ENCODE peak calls at places on chromosomes 6 and 20, in ten cellular contexts. One of them, this sample, is unnamed.

GRCh38 chr6:31652925-31653724 is 664 bp upstream of the BAG6 start:
- DNase-seq in left lung: peak
- DNase-seq in progenitor cell of endocrine pancreas: no peak
- DNase-seq in IMR-90: no peak
- DNase-seq in GM12878: no peak
- DNase-seq in pancreas: no peak
- DNase-seq in H9: peak
- DNase-seq in endothelial cell: peak
- DNase-seq in BJ: no peak
- DNase-seq in cardiac muscle cell: no peak
- DNase-seq in this sample: no peak

GRCh38 chr6:105898286-105898685 is 187.8 kb upstream of the PRDM1 start:
- DNase-seq in left lung: no peak
- DNase-seq in progenitor cell of endocrine pancreas: no peak
- DNase-seq in IMR-90: peak
- DNase-seq in GM12878: no peak
- DNase-seq in pancreas: no peak
- DNase-seq in H9: no peak
- DNase-seq in endothelial cell: no peak
- DNase-seq in BJ: peak
- DNase-seq in cardiac muscle cell: no peak
- DNase-seq in this sample: no peak

GRCh38 chr6:85008311-85009015 is 244.1 kb upstream of the TBX18 start:
- DNase-seq in left lung: no peak
- DNase-seq in progenitor cell of endocrine pancreas: no peak
- DNase-seq in IMR-90: peak
- DNase-seq in GM12878: no peak
- DNase-seq in pancreas: no peak
- DNase-seq in H9: no peak
- DNase-seq in endothelial cell: no peak
- DNase-seq in BJ: no peak
- DNase-seq in cardiac muscle cell: peak
- DNase-seq in this sample: no peak

GRCh38 chr6:11970114-11970513 is 42.0 kb upstream of the HIVEP1 start:
- DNase-seq in left lung: no peak
- DNase-seq in progenitor cell of endocrine pancreas: no peak
- DNase-seq in IMR-90: no peak
- DNase-seq in GM12878: no peak
- DNase-seq in pancreas: no peak
- DNase-seq in H9: no peak
- DNase-seq in endothelial cell: no peak
- DNase-seq in BJ: no peak
- DNase-seq in cardiac muscle cell: no peak
- DNase-seq in this sample: no peak

GRCh38 chr6:76814496-76815458 is 648.5 kb downstream of the HTR1B start:
- DNase-seq in left lung: no peak
- DNase-seq in progenitor cell of endocrine pancreas: no peak
- DNase-seq in IMR-90: no peak
- DNase-seq in GM12878: no peak
- DNase-seq in pancreas: no peak
- DNase-seq in H9: no peak
- DNase-seq in endothelial cell: no peak
- DNase-seq in BJ: no peak
- DNase-seq in cardiac muscle cell: peak
- DNase-seq in this sample: no peak

GRCh38 chr6:130872250-130873095 is 45.3 kb downstream of the SMLR1 start:
- DNase-seq in left lung: peak
- DNase-seq in progenitor cell of endocrine pancreas: peak
- DNase-seq in IMR-90: peak
- DNase-seq in GM12878: no peak
- DNase-seq in pancreas: peak
- DNase-seq in H9: peak
- DNase-seq in endothelial cell: peak
- DNase-seq in BJ: no peak
- DNase-seq in cardiac muscle cell: peak
- DNase-seq in this sample: peak

GRCh38 chr6:42368156-42368555 is 83.6 kb downstream of the TRERF1 start:
- DNase-seq in left lung: no peak
- DNase-seq in progenitor cell of endocrine pancreas: no peak
- DNase-seq in IMR-90: no peak
- DNase-seq in GM12878: no peak
- DNase-seq in pancreas: no peak
- DNase-seq in H9: no peak
- DNase-seq in endothelial cell: no peak
- DNase-seq in BJ: no peak
- DNase-seq in cardiac muscle cell: no peak
- DNase-seq in this sample: no peak

GRCh38 chr20:23419995-23420901 is 1.0 kb downstream of the NAPB start:
- DNase-seq in left lung: peak
- DNase-seq in progenitor cell of endocrine pancreas: peak
- DNase-seq in IMR-90: peak
- DNase-seq in GM12878: no peak
- DNase-seq in pancreas: peak
- DNase-seq in H9: no peak
- DNase-seq in endothelial cell: no peak
- DNase-seq in BJ: peak
- DNase-seq in cardiac muscle cell: peak
- DNase-seq in this sample: peak

GRCh38 chr20:25173886-25174308 is 21.6 kb upstream of the ENTPD6 start:
- DNase-seq in left lung: no peak
- DNase-seq in progenitor cell of endocrine pancreas: no peak
- DNase-seq in IMR-90: no peak
- DNase-seq in GM12878: no peak
- DNase-seq in pancreas: no peak
- DNase-seq in H9: no peak
- DNase-seq in endothelial cell: no peak
- DNase-seq in BJ: no peak
- DNase-seq in cardiac muscle cell: no peak
- DNase-seq in this sample: no peak

GRCh38 chr6:169866140-169866534 is 114.7 kb downstream of the ERMARD start:
- DNase-seq in left lung: no peak
- DNase-seq in progenitor cell of endocrine pancreas: no peak
- DNase-seq in IMR-90: no peak
- DNase-seq in GM12878: no peak
- DNase-seq in pancreas: no peak
- DNase-seq in H9: no peak
- DNase-seq in endothelial cell: no peak
- DNase-seq in BJ: no peak
- DNase-seq in cardiac muscle cell: no peak
- DNase-seq in this sample: no peak

GRCh38 chr6:169867751-169868191 is 116.3 kb downstream of the ERMARD start:
- DNase-seq in left lung: no peak
- DNase-seq in progenitor cell of endocrine pancreas: no peak
- DNase-seq in IMR-90: no peak
- DNase-seq in GM12878: no peak
- DNase-seq in pancreas: no peak
- DNase-seq in H9: no peak
- DNase-seq in endothelial cell: no peak
- DNase-seq in BJ: no peak
- DNase-seq in cardiac muscle cell: no peak
- DNase-seq in this sample: no peak

GRCh38 chr6:169869301-169869700 is 117.9 kb downstream of the ERMARD start:
- DNase-seq in left lung: no peak
- DNase-seq in progenitor cell of endocrine pancreas: no peak
- DNase-seq in IMR-90: no peak
- DNase-seq in GM12878: no peak
- DNase-seq in pancreas: no peak
- DNase-seq in H9: no peak
- DNase-seq in endothelial cell: no peak
- DNase-seq in BJ: no peak
- DNase-seq in cardiac muscle cell: no peak
- DNase-seq in this sample: no peak

GRCh38 chr6:169866668-169867521 is 115.5 kb downstream of the ERMARD start:
- DNase-seq in left lung: no peak
- DNase-seq in progenitor cell of endocrine pancreas: no peak
- DNase-seq in IMR-90: no peak
- DNase-seq in GM12878: no peak
- DNase-seq in pancreas: no peak
- DNase-seq in H9: no peak
- DNase-seq in endothelial cell: no peak
- DNase-seq in BJ: no peak
- DNase-seq in cardiac muscle cell: no peak
- DNase-seq in this sample: no peak

GRCh38 chr6:169868458-169868857 is 117.0 kb downstream of the ERMARD start:
- DNase-seq in left lung: no peak
- DNase-seq in progenitor cell of endocrine pancreas: no peak
- DNase-seq in IMR-90: no peak
- DNase-seq in GM12878: no peak
- DNase-seq in pancreas: no peak
- DNase-seq in H9: no peak
- DNase-seq in endothelial cell: no peak
- DNase-seq in BJ: no peak
- DNase-seq in cardiac muscle cell: no peak
- DNase-seq in this sample: no peak
- TF ChIP-seq CTCF in left lung: no peak
- TF ChIP-seq CTCF in progenitor cell of endocrine pancreas: no peak
- TF ChIP-seq CTCF in IMR-90: no peak
- TF ChIP-seq CTCF in GM12878: no peak
- TF ChIP-seq CTCF in pancreas: no peak
- TF ChIP-seq CTCF in H9: no peak
- TF ChIP-seq CTCF in endothelial cell: no peak
- TF ChIP-seq CTCF in BJ: no peak
- TF ChIP-seq CTCF in cardiac muscle cell: no peak
- TF ChIP-seq CTCF in this sample: no peak

DNA sequence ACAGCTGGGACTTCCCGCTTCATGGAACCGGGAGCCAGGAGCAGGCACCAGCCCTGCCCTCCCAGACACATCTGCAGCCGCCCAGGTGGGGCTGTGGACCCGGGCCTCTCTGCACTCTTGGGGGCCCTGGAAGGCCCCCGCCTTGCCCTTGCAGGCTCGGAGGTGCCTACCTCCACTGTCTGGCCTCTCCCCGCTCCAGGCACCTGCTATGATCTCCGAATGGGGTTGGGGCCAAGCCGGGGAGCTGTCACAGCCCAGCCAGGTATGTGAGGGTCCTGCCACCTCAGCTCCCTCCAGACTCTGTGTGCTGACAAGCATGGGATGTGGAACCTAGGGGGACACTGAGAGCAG is 54.0 kb downstream of the GMDS start:
- DNase-seq in left lung: no peak
- DNase-seq in progenitor cell of endocrine pancreas: no peak
- DNase-seq in IMR-90: no peak
- DNase-seq in GM12878: no peak
- DNase-seq in pancreas: no peak
- DNase-seq in H9: no peak
- DNase-seq in endothelial cell: no peak
- DNase-seq in BJ: no peak
- DNase-seq in cardiac muscle cell: no peak
- DNase-seq in this sample: no peak
- TF ChIP-seq CTCF in left lung: no peak
- TF ChIP-seq CTCF in progenitor cell of endocrine pancreas: no peak
- TF ChIP-seq CTCF in IMR-90: no peak
- TF ChIP-seq CTCF in GM12878: no peak
- TF ChIP-seq CTCF in pancreas: no peak
- TF ChIP-seq CTCF in H9: no peak
- TF ChIP-seq CTCF in endothelial cell: no peak
- TF ChIP-seq CTCF in BJ: no peak
- TF ChIP-seq CTCF in cardiac muscle cell: no peak
- TF ChIP-seq CTCF in this sample: no peak

DNA sequence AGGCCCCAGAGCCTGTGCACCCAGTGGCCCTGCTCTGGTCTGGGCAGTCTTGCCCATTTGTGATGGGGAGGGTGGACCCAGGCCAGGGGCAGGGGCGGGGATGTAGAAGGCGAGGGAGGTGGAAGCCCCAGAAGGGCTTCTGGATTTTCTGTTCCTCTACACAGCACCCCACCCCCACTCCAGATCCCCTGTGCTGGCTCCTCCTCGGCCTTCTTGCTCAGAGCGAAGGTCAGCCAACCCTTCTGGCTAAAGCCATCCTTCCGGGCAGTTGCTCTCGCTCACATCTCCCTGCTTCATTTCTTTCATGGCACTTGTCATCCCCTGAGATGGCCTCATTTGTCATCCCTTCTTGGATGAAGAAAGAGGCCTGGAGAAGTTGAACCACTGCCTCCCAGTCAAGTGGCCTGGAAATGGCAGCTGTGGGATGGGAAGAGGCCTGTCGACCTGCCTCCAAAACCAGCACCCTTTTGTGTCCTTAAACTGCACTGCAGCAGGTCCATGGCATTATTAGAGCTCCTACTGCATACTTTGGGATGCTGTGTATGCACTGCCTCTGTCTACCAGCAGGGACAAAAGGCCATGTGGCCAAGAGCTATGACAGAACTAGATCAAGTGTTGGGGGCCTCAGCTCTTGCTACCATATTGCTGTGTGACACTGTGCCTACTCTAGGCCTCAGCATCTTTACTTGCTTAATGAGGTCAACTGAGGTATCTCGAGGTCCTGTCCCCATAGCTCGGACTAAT is 19.9 kb downstream of the PEDS1 start:
- DNase-seq in left lung: no peak
- DNase-seq in progenitor cell of endocrine pancreas: no peak
- DNase-seq in IMR-90: no peak
- DNase-seq in GM12878: no peak
- DNase-seq in pancreas: no peak
- DNase-seq in H9: no peak
- DNase-seq in endothelial cell: no peak
- DNase-seq in BJ: no peak
- DNase-seq in cardiac muscle cell: no peak
- DNase-seq in this sample: no peak
- TF ChIP-seq CTCF in left lung: no peak
- TF ChIP-seq CTCF in progenitor cell of endocrine pancreas: peak
- TF ChIP-seq CTCF in IMR-90: no peak
- TF ChIP-seq CTCF in GM12878: peak
- TF ChIP-seq CTCF in pancreas: no peak
- TF ChIP-seq CTCF in H9: peak
- TF ChIP-seq CTCF in endothelial cell: no peak
- TF ChIP-seq CTCF in BJ: peak
- TF ChIP-seq CTCF in cardiac muscle cell: peak
- TF ChIP-seq CTCF in this sample: no peak

GRCh38 chr6:142444388-142444787 is 142.6 kb downstream of the ADGRG6 start:
- DNase-seq in left lung: no peak
- DNase-seq in progenitor cell of endocrine pancreas: no peak
- DNase-seq in IMR-90: peak
- DNase-seq in GM12878: no peak
- DNase-seq in pancreas: no peak
- DNase-seq in H9: no peak
- DNase-seq in endothelial cell: no peak
- DNase-seq in BJ: no peak
- DNase-seq in cardiac muscle cell: no peak
- DNase-seq in this sample: no peak

GRCh38 chr6:142444800-142445405 is 143.1 kb downstream of the ADGRG6 start:
- DNase-seq in left lung: no peak
- DNase-seq in progenitor cell of endocrine pancreas: no peak
- DNase-seq in IMR-90: peak
- DNase-seq in GM12878: no peak
- DNase-seq in pancreas: no peak
- DNase-seq in H9: no peak
- DNase-seq in endothelial cell: no peak
- DNase-seq in BJ: no peak
- DNase-seq in cardiac muscle cell: no peak
- DNase-seq in this sample: no peak

GRCh38 chr6:142452993-142453392 is 151.2 kb downstream of the ADGRG6 start:
- DNase-seq in left lung: no peak
- DNase-seq in progenitor cell of endocrine pancreas: no peak
- DNase-seq in IMR-90: no peak
- DNase-seq in GM12878: no peak
- DNase-seq in pancreas: no peak
- DNase-seq in H9: no peak
- DNase-seq in endothelial cell: no peak
- DNase-seq in BJ: no peak
- DNase-seq in cardiac muscle cell: no peak
- DNase-seq in this sample: no peak

GRCh38 chr6:142446576-142446975 is 144.8 kb downstream of the ADGRG6 start:
- DNase-seq in left lung: no peak
- DNase-seq in progenitor cell of endocrine pancreas: no peak
- DNase-seq in IMR-90: no peak
- DNase-seq in GM12878: no peak
- DNase-seq in pancreas: no peak
- DNase-seq in H9: no peak
- DNase-seq in endothelial cell: no peak
- DNase-seq in BJ: no peak
- DNase-seq in cardiac muscle cell: no peak
- DNase-seq in this sample: no peak

GRCh38 chr6:142448091-142448729 is 146.4 kb downstream of the ADGRG6 start:
- DNase-seq in left lung: no peak
- DNase-seq in progenitor cell of endocrine pancreas: no peak
- DNase-seq in IMR-90: no peak
- DNase-seq in GM12878: no peak
- DNase-seq in pancreas: no peak
- DNase-seq in H9: no peak
- DNase-seq in endothelial cell: no peak
- DNase-seq in BJ: no peak
- DNase-seq in cardiac muscle cell: no peak
- DNase-seq in this sample: no peak
- TF ChIP-seq CTCF in left lung: no peak
- TF ChIP-seq CTCF in progenitor cell of endocrine pancreas: no peak
- TF ChIP-seq CTCF in IMR-90: no peak
- TF ChIP-seq CTCF in GM12878: no peak
- TF ChIP-seq CTCF in pancreas: no peak
- TF ChIP-seq CTCF in H9: no peak
- TF ChIP-seq CTCF in endothelial cell: no peak
- TF ChIP-seq CTCF in BJ: no peak
- TF ChIP-seq CTCF in cardiac muscle cell: no peak
- TF ChIP-seq CTCF in this sample: no peak

This sample was measured in activated B cell treated with CpG ODN at 0.5 μM for 24 hours.